ENCODE peak calls at places on chromosomes 1 and 21, in six cellular contexts. One of them, this sample, is unnamed.

GRCh38 chr1:22323846-22324504 is 127.7 kb upstream of the ZBTB40 start:
- DNase-seq in fibroblast of lung: no peak
- DNase-seq in NB4: no peak
- DNase-seq in cardiac muscle cell: no peak
- DNase-seq in left ventricle myocardium inferior: no peak
- DNase-seq in lower lobe of right lung: no peak
- DNase-seq in this sample: no peak

GRCh38 chr1:153404768-153405167 is 11.6 kb upstream of the S100A7A start:
- DNase-seq in fibroblast of lung: no peak
- DNase-seq in NB4: peak
- DNase-seq in cardiac muscle cell: no peak
- DNase-seq in left ventricle myocardium inferior: peak
- DNase-seq in lower lobe of right lung: peak
- DNase-seq in this sample: no peak

GRCh38 chr21:34598931-34599400 is 15.9 kb downstream of the RCAN1 start:
- DNase-seq in fibroblast of lung: peak
- DNase-seq in NB4: no peak
- DNase-seq in cardiac muscle cell: no peak
- DNase-seq in left ventricle myocardium inferior: no peak
- DNase-seq in lower lobe of right lung: no peak
- DNase-seq in this sample: peak

GRCh38 chr1:231699769-231700168 is 73.2 kb downstream of the DISC1 start:
- DNase-seq in fibroblast of lung: peak
- DNase-seq in NB4: no peak
- DNase-seq in cardiac muscle cell: peak
- DNase-seq in left ventricle myocardium inferior: no peak
- DNase-seq in lower lobe of right lung: no peak
- DNase-seq in this sample: no peak

GRCh38 chr1:22600817-22601605 is 35.4 kb upstream of the C1QA start:
- DNase-seq in fibroblast of lung: no peak
- DNase-seq in NB4: no peak
- DNase-seq in cardiac muscle cell: no peak
- DNase-seq in left ventricle myocardium inferior: no peak
- DNase-seq in lower lobe of right lung: no peak
- DNase-seq in this sample: no peak

GRCh38 chr1:54577612-54578011 is 29.6 kb downstream of the ACOT11 start:
- DNase-seq in fibroblast of lung: peak
- DNase-seq in NB4: no peak
- DNase-seq in cardiac muscle cell: peak
- DNase-seq in left ventricle myocardium inferior: peak
- DNase-seq in lower lobe of right lung: peak
- DNase-seq in this sample: no peak

GRCh38 chr1:201042663-201043461 is 19.3 kb upstream of the KIF21B start:
- DNase-seq in fibroblast of lung: peak
- DNase-seq in NB4: peak
- DNase-seq in cardiac muscle cell: peak
- DNase-seq in left ventricle myocardium inferior: peak
- DNase-seq in lower lobe of right lung: peak
- DNase-seq in this sample: peak

GRCh38 chr1:24151175-24151533 is 8.2 kb upstream of the IL22RA1 start:
- DNase-seq in fibroblast of lung: no peak
- DNase-seq in NB4: no peak
- DNase-seq in cardiac muscle cell: no peak
- DNase-seq in left ventricle myocardium inferior: no peak
- DNase-seq in lower lobe of right lung: no peak
- DNase-seq in this sample: peak

GRCh38 chr1:154983776-154984466 is 777 bp downstream of the FLAD1 start:
- DNase-seq in fibroblast of lung: no peak
- DNase-seq in NB4: no peak
- DNase-seq in cardiac muscle cell: no peak
- DNase-seq in left ventricle myocardium inferior: no peak
- DNase-seq in lower lobe of right lung: peak
- DNase-seq in this sample: no peak

GRCh38 chr1:74395492-74395891 is 116.9 kb downstream of the LRRC53 start:
- DNase-seq in fibroblast of lung: peak
- DNase-seq in NB4: no peak
- DNase-seq in cardiac muscle cell: peak
- DNase-seq in left ventricle myocardium inferior: no peak
- DNase-seq in lower lobe of right lung: no peak
- DNase-seq in this sample: no peak

GRCh38 chr21:34073749-34074282 is 438 bp downstream of the MRPS6 start:
- DNase-seq in fibroblast of lung: no peak
- DNase-seq in NB4: peak
- DNase-seq in cardiac muscle cell: no peak
- DNase-seq in left ventricle myocardium inferior: peak
- DNase-seq in lower lobe of right lung: peak
- DNase-seq in this sample: peak

GRCh38 chr1:246214708-246215504 is 292.2 kb downstream of the SMYD3 start:
- DNase-seq in fibroblast of lung: peak
- DNase-seq in NB4: peak
- DNase-seq in cardiac muscle cell: peak
- DNase-seq in left ventricle myocardium inferior: no peak
- DNase-seq in lower lobe of right lung: no peak
- DNase-seq in this sample: peak

GRCh38 chr1:31926846-31927660 is 11.1 kb downstream of the PTP4A2 start:
- DNase-seq in fibroblast of lung: no peak
- DNase-seq in NB4: no peak
- DNase-seq in cardiac muscle cell: no peak
- DNase-seq in left ventricle myocardium inferior: no peak
- DNase-seq in lower lobe of right lung: no peak
- DNase-seq in this sample: no peak

GRCh38 chr1:227333423-227333822 is 15.1 kb upstream of the CDC42BPA start:
- DNase-seq in fibroblast of lung: peak
- DNase-seq in NB4: no peak
- DNase-seq in cardiac muscle cell: no peak
- DNase-seq in left ventricle myocardium inferior: no peak
- DNase-seq in lower lobe of right lung: no peak
- DNase-seq in this sample: peak

GRCh38 chr1:44559913-44560312 is 114.4 kb downstream of the TMEM53 start:
- DNase-seq in fibroblast of lung: no peak
- DNase-seq in NB4: no peak
- DNase-seq in cardiac muscle cell: no peak
- DNase-seq in left ventricle myocardium inferior: no peak
- DNase-seq in lower lobe of right lung: no peak
- DNase-seq in this sample: no peak

DNA sequence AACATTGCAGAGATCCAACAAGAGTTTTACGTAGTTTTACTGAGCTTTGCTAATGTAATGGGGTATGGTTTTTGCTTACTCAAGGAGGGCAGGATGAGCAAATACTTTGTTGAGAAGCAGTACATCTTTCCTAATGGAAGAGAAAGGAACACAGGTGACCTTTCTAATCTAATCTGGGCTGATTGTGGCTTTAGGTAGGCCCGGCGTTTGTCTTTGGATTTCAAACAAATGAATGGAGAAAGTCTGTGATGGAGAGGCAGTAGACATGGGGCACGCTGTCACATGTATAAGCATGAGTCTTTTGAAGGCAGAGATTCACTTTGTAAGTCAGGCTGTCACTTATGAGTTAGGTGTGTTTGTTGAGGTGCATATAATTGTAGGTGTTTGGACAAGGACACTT is 1.7 kb downstream of the PLEKHM2 start:
- DNase-seq in fibroblast of lung: no peak
- DNase-seq in NB4: no peak
- DNase-seq in cardiac muscle cell: no peak
- DNase-seq in left ventricle myocardium inferior: no peak
- DNase-seq in lower lobe of right lung: no peak
- DNase-seq in this sample: peak
- H3K4me3 ChIP-seq in fibroblast of lung: peak
- H3K4me3 ChIP-seq in NB4: no peak
- H3K4me3 ChIP-seq in cardiac muscle cell: peak
- H3K4me3 ChIP-seq in left ventricle myocardium inferior: peak
- H3K4me3 ChIP-seq in lower lobe of right lung: peak
- H3K4me3 ChIP-seq in this sample: peak

GRCh38 chr1:43285269-43285986 is at the start of gene C1orf210:
- DNase-seq in fibroblast of lung: no peak
- DNase-seq in NB4: no peak
- DNase-seq in cardiac muscle cell: no peak
- DNase-seq in left ventricle myocardium inferior: no peak
- DNase-seq in lower lobe of right lung: peak
- DNase-seq in this sample: peak
- TF ChIP-seq CTCF in fibroblast of lung: no peak
- TF ChIP-seq CTCF in NB4: no peak
- TF ChIP-seq CTCF in cardiac muscle cell: no peak
- TF ChIP-seq CTCF in left ventricle myocardium inferior: no peak
- TF ChIP-seq CTCF in lower lobe of right lung: no peak
- TF ChIP-seq CTCF in this sample: peak

DNA sequence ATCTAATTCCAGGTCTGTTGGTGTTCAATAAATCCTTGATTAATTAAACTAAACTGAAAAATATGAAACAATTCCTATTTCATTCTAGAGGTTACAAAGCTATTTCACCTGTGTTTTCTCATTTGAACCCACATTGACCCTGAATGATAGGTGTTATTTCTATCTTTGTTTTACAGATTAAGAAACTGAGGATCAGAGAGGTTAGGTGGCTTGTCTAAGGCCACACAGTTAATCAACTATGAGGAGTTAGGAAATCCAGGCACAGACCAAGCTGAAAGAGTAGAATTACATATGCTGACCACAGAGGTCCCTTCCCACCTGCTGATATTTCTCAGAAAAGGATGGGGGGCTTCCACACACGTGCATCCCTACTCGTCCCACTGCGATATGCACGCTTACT is 487 bp downstream of the PIGR start:
- DNase-seq in fibroblast of lung: no peak
- DNase-seq in NB4: no peak
- DNase-seq in cardiac muscle cell: no peak
- DNase-seq in left ventricle myocardium inferior: no peak
- DNase-seq in lower lobe of right lung: no peak
- DNase-seq in this sample: no peak
- H3K4me3 ChIP-seq in fibroblast of lung: no peak
- H3K4me3 ChIP-seq in NB4: no peak
- H3K4me3 ChIP-seq in cardiac muscle cell: no peak
- H3K4me3 ChIP-seq in left ventricle myocardium inferior: no peak
- H3K4me3 ChIP-seq in lower lobe of right lung: peak
- H3K4me3 ChIP-seq in this sample: no peak

DNA sequence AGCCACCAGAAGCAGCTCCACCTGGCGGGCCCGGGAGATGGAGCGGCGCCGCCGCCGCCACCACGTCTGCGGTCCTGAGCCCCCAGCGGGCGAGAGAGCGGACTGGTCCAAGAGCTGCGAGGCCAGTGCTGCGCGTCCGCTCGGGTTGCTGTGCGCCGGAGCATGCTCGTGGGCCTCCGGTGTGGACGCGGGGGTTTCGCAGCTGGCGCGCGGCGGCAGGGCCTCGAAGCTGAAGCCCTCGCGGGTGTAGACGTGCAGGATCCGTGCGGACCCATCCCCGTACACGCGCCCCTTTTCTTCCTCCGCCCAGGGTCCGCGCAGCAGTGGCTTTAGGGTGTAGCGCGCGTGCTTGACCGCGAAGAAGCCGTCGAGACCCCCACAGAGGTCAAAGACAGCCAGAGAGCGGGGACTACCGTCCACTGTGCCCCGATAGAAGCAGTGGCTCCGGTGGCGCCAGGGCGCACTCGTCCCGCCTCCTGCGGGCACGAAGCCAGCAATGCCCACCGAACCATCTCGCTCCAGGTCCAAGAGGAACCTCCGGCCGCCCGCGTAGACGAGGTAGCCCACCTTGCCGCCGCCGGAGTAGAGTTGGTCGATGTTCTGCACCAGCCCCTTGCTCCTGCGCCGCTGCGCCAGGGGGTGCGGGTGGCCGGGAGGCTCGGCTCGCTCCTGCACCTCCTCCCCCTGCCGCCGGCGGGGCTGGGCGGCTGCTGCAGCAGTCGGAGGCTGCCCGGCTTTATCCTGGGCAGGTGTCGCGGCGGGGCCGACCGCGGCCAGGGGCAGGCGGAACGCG is 1.1 kb downstream of the ADAMTS5 start:
- DNase-seq in fibroblast of lung: peak
- DNase-seq in NB4: no peak
- DNase-seq in cardiac muscle cell: peak
- DNase-seq in left ventricle myocardium inferior: peak
- DNase-seq in lower lobe of right lung: peak
- DNase-seq in this sample: peak
- TF ChIP-seq CTCF in fibroblast of lung: peak
- TF ChIP-seq CTCF in NB4: no peak
- TF ChIP-seq CTCF in cardiac muscle cell: peak
- TF ChIP-seq CTCF in left ventricle myocardium inferior: peak
- TF ChIP-seq CTCF in lower lobe of right lung: peak
- TF ChIP-seq CTCF in this sample: no peak

DNA sequence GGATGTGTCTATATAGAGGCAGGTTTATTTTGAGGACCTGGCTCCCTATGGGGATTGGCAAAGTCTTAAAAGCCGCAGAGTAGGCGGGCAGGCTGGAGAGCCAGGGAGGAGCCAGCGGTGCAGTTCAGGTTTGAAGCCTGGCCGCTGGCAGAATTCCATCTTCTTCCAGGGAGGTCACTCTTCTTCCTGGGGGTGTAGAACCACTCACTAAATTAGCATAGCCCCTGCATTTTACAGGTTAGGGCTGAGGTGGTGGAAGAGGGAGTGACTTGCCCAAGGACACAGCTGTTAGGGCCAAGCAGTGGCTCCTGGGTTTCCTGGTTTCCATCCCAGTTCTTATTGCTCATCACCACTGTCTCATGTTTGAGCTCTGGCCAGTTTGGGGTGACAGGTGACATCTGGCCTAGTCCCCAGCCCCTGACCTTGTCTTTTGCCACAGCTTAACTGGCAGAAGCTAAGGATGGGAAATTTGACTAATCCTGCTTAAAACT is 1.4 kb downstream of the PINK1 start:
- DNase-seq in fibroblast of lung: peak
- DNase-seq in NB4: peak
- DNase-seq in cardiac muscle cell: peak
- DNase-seq in left ventricle myocardium inferior: no peak
- DNase-seq in lower lobe of right lung: peak
- DNase-seq in this sample: peak
- H3K4me3 ChIP-seq in fibroblast of lung: peak
- H3K4me3 ChIP-seq in NB4: peak
- H3K4me3 ChIP-seq in cardiac muscle cell: peak
- H3K4me3 ChIP-seq in left ventricle myocardium inferior: peak
- H3K4me3 ChIP-seq in lower lobe of right lung: peak
- H3K4me3 ChIP-seq in this sample: peak

This sample was measured in epithelial cell of esophagus.